ENCODE peak calls at places on chromosome 7, in five cellular contexts. V, E, X, J and W are unnamed samples.

GRCh38 chr7:37311282-37311868 is 137.3 kb downstream of the ELMO1 start:
- DNase-seq in V (no peak), E (peak), X (no peak), J (no peak), W (no peak)

GRCh38 chr7:126079151-126079550 is 1149.5 kb upstream of the POT1 start:
- DNase-seq in V (no peak), E (no peak), X (no peak), J (no peak), W (no peak)

GRCh38 chr7:137628211-137628610 is 218.6 kb downstream of the DGKI start:
- DNase-seq in V (no peak), E (no peak), X (peak), J (no peak), W (no peak)

GRCh38 chr7:30930621-30931020 is 19.0 kb downstream of the AQP1 start:
- DNase-seq in V (no peak), E (no peak), X (no peak), J (no peak), W (peak)

GRCh38 chr7:20218261-20218660 is 1.1 kb upstream of the MACC1 start:
- DNase-seq in V (no peak), E (no peak), X (no peak), J (no peak), W (no peak)

GRCh38 chr7:46129831-46130230 is 208.8 kb upstream of the IGFBP3 start:
- DNase-seq in V (no peak), E (no peak), X (no peak), J (no peak), W (no peak)

GRCh38 chr7:37657798-37658197 is 25.8 kb upstream of the GPR141 start:
- DNase-seq in V (no peak), E (no peak), X (no peak), J (no peak), W (no peak)

GRCh38 chr7:36987363-36987724 is 263.1 kb upstream of the AOAH start:
- DNase-seq in V (no peak), E (no peak), X (no peak), J (no peak), W (no peak)

GRCh38 chr7:93551063-93551895 is 23.2 kb downstream of the CALCR start:
- DNase-seq in V (no peak), E (peak), X (no peak), J (no peak), W (no peak)

GRCh38 chr7:93799750-93800357 is 90.7 kb downstream of the TFPI2 start:
- DNase-seq in V (no peak), E (peak), X (no peak), J (no peak), W (no peak)

GRCh38 chr7:108561047-108561619 is 8.4 kb downstream of the THAP5 start:
- DNase-seq in V (no peak), E (no peak), X (no peak), J (no peak), W (no peak)

GRCh38 chr7:113810108-113810748 is 108.6 kb downstream of the PPP1R3A start:
- DNase-seq in V (no peak), E (peak), X (no peak), J (no peak), W (no peak)

GRCh38 chr7:482521-483083 is 37.0 kb downstream of the PDGFA start:
- DNase-seq in V (no peak), E (no peak), X (no peak), J (no peak), W (no peak)

GRCh38 chr7:51090411-51090810 is 226.2 kb downstream of the COBL start:
- DNase-seq in V (no peak), E (no peak), X (no peak), J (no peak), W (no peak)

GRCh38 chr7:131284702-131285419 is 42.8 kb upstream of the MKLN1 start:
- DNase-seq in V (no peak), E (no peak), X (no peak), J (no peak), W (no peak)

GRCh38 chr7:101507791-101508252 is 121.3 kb downstream of the MYL10 start:
- DNase-seq in V (no peak), E (peak), X (peak), J (peak), W (no peak)

GRCh38 chr7:76193478-76193877 is 8.2 kb upstream of the SRRM3 start:
- DNase-seq in V (no peak), E (no peak), X (no peak), J (no peak), W (no peak)

GRCh38 chr7:137591444-137591843 is 247.9 kb upstream of the PTN start:
- DNase-seq in V (no peak), E (peak), X (no peak), J (no peak), W (no peak)

GRCh38 chr7:117659453-117660086 is 179.7 kb downstream of the CFTR start:
- DNase-seq in V (no peak), E (peak), X (no peak), J (no peak), W (no peak)

GRCh38 chr7:127391591-127392181 is 822 bp downstream of the ZNF800 start:
- DNase-seq in V (peak), E (peak), X (peak), J (peak), W (no peak)

GRCh38 chr7:28290496-28290895 is 109.9 kb upstream of the JAZF1 start:
- DNase-seq in V (no peak), E (no peak), X (no peak), J (no peak), W (no peak)

GRCh38 chr7:96327429-96327828 is 5.5 kb upstream of the SLC25A13 start:
- DNase-seq in V (no peak), E (no peak), X (peak), J (peak), W (no peak)

GRCh38 chr7:34093276-34093675 is 187.9 kb downstream of the BMPER start:
- DNase-seq in V (no peak), E (no peak), X (no peak), J (no peak), W (no peak)

GRCh38 chr7:28591275-28591674 is 179.0 kb downstream of the CREB5 start:
- DNase-seq in V (no peak), E (no peak), X (no peak), J (no peak), W (no peak)

GRCh38 chr7:68821846-68822245 is 776.4 kb upstream of the AUTS2 start:
- DNase-seq in V (no peak), E (no peak), X (no peak), J (no peak), W (no peak)

GRCh38 chr7:39488467-39489393 is 77.5 kb upstream of the YAE1 start:
- DNase-seq in V (no peak), E (no peak), X (no peak), J (no peak), W (no peak)

GRCh38 chr7:151168022-151168786 is 710 bp upstream of the GBX1 start:
- DNase-seq in V (peak), E (peak), X (peak), J (peak), W (peak)

GRCh38 chr7:140079121-140079536 is 16.4 kb upstream of the PARP12 start:
- DNase-seq in V (no peak), E (peak), X (no peak), J (no peak), W (peak)

GRCh38 chr7:47588704-47589225 is 6.9 kb upstream of the TNS3 start:
- DNase-seq in V (no peak), E (no peak), X (no peak), J (peak), W (no peak)

GRCh38 chr7:149229526-149229925 is 9.9 kb upstream of the ZNF212 start:
- DNase-seq in V (no peak), E (no peak), X (peak), J (no peak), W (no peak)

GRCh38 chr7:20140278-20141058 is 76.7 kb downstream of the MACC1 start:
- DNase-seq in V (no peak), E (no peak), X (no peak), J (no peak), W (no peak)